ENCODE peak calls at places on chromosomes 4 and X, in five cellular contexts. G, X, T, M and Q are unnamed samples.

GRCh38 chrX:123153846-123154335 is 30.2 kb upstream of the GRIA3 start:
- DNase-seq in T (no peak), G (no peak), X (no peak), M (peak; percentile 21), Q (no peak)

GRCh38 chr4:102076622-102077021 is 268.7 kb downstream of the SLC39A8 start:
- DNase-seq in X (no peak), G (no peak), T (no peak), M (no peak), Q (no peak)

GRCh38 chrX:30659421-30659820 is 6.2 kb downstream of the GK start:
- DNase-seq in M (peak; percentile 64), G (peak; percentile 64), T (no peak), X (no peak), Q (no peak)

GRCh38 chrX:3651272-3651671 is 62.2 kb downstream of the PRKX start:
- DNase-seq in X (no peak), T (no peak), G (peak; percentile 39), M (peak; percentile 77), Q (no peak)

GRCh38 chr4:30716671-30717207 is 3.4 kb upstream of the PCDH7 start:
- DNase-seq in X (no peak), T (no peak), G (no peak), M (peak; percentile 39), Q (no peak)

GRCh38 chr4:137300776-137301175 is 231.5 kb downstream of the PCDH18 start:
- DNase-seq in T (no peak), M (peak; percentile 57), X (no peak), G (no peak), Q (no peak)

GRCh38 chr4:85783483-85783882 is 308.5 kb downstream of the ARHGAP24 start:
- DNase-seq in T (no peak), G (peak; percentile 53), M (peak; percentile 76), X (no peak), Q (no peak)

GRCh38 chr4:79645942-79646341 is 237.9 kb upstream of the GK2 start:
- DNase-seq in M (no peak), X (no peak), G (no peak), T (no peak), Q (no peak)

GRCh38 chr4:48778431-48779094 is 1.5 kb downstream of the FRYL start:
- DNase-seq in G (peak; percentile 16), M (peak; percentile 49), T (no peak), X (no peak), Q (no peak)

GRCh38 chrX:48958635-48959094 is 1.3 kb upstream of the OTUD5 start:
- DNase-seq in X (no peak), G (peak; percentile 50), T (no peak), M (peak; percentile 59), Q (no peak)

GRCh38 chr4:106315476-106315967 is 487 bp downstream of the TBCK start:
- DNase-seq in G (peak; percentile 19), T (no peak), X (peak; percentile 40), M (peak; percentile 24), Q (no peak)

GRCh38 chr4:3478446-3479357 is 15.6 kb downstream of the DOK7 start:
- DNase-seq in T (no peak), X (no peak), M (no peak), G (no peak), Q (no peak)

GRCh38 chr4:2172627-2173231 is 69.2 kb downstream of the HAUS3 start:
- DNase-seq in G (no peak), M (no peak), X (no peak), T (no peak), Q (no peak)

GRCh38 chr4:32472918-32473317 is 1752.7 kb downstream of the PCDH7 start:
- DNase-seq in X (no peak), M (no peak), T (no peak), G (no peak), Q (no peak)

GRCh38 chr4:186149872-186150271 is 41.5 kb upstream of the CYP4V2 start:
- DNase-seq in T (no peak), M (peak; percentile 12), X (peak; percentile 49), G (no peak), Q (no peak)

GRCh38 chrX:107000013-107000515 is at the start of gene MORC4:
- DNase-seq in X (peak; percentile 61), G (peak; percentile 40), M (peak; percentile 79), T (peak; percentile 42), Q (peak; percentile 72)

GRCh38 chr4:36761625-36762024 is 480.2 kb downstream of the DTHD1 start:
- DNase-seq in X (no peak), G (no peak), T (no peak), M (no peak), Q (no peak)

GRCh38 chr4:23163649-23164436 is 471.1 kb downstream of the GBA3 start:
- DNase-seq in G (no peak), T (no peak), M (peak; percentile 37), X (no peak), Q (no peak)

GRCh38 chr4:26325191-26325590 is 4.4 kb downstream of the RBPJ start:
- DNase-seq in M (peak; percentile 66), G (peak; percentile 11), X (no peak), T (no peak), Q (no peak)

GRCh38 chr4:113355550-113356371 is 306.3 kb downstream of the ANK2 start:
- DNase-seq in G (peak; percentile 94), M (peak; percentile 92), X (peak; percentile 68), T (peak; percentile 36), Q (peak; percentile 79)

GRCh38 chrX:104324461-104324860 is 69.7 kb upstream of the ESX1 start:
- DNase-seq in M (no peak), G (no peak), X (no peak), T (no peak), Q (no peak)

GRCh38 chrX:154436290-154436596 is 711 bp upstream of the GDI1 start:
- DNase-seq in T (no peak), M (no peak), X (no peak), G (no peak), Q (no peak)

GRCh38 chr4:151165205-151166000 is 66.0 kb downstream of the RPS3A start:
- DNase-seq in M (peak; percentile 48), X (no peak), T (no peak), G (no peak), Q (no peak)

GRCh38 chrX:67998540-67998939 is 434.8 kb downstream of the OPHN1 start:
- DNase-seq in X (no peak), G (no peak), T (no peak), M (no peak), Q (no peak)

GRCh38 chrX:101260435-101260834 is 30.7 kb downstream of the TAF7L start:
- DNase-seq in T (no peak), X (no peak), M (no peak), G (peak; percentile 29), Q (no peak)

GRCh38 chr4:26609398-26609797 is 25.5 kb downstream of the TBC1D19 start:
- DNase-seq in X (no peak), G (no peak), M (no peak), T (no peak), Q (peak; percentile 62)

GRCh38 chrX:104335765-104336164 is 81.0 kb upstream of the ESX1 start:
- DNase-seq in M (peak; percentile 85), T (no peak), X (no peak), G (peak; percentile 64), Q (no peak)

GRCh38 chr4:21467551-21467950 is 481.0 kb downstream of the KCNIP4 start:
- DNase-seq in G (no peak), X (no peak), T (no peak), M (no peak), Q (no peak)

GRCh38 chr4:152663203-152664066 is 16.4 kb downstream of the TMEM154 start:
- DNase-seq in M (peak; percentile 5), G (no peak), T (no peak), X (no peak), Q (no peak)

GRCh38 chr4:70722199-70722791 is 531 bp downstream of the RUFY3 start:
- DNase-seq in X (peak; percentile 53), T (no peak), M (peak; percentile 79), G (peak; percentile 66), Q (no peak)

GRCh38 chrX:31909850-31910547 is 838.2 kb upstream of the FTHL17 start:
- DNase-seq in M (no peak), G (no peak), X (no peak), T (no peak), Q (no peak)

GRCh38 chrX:10370976-10371375 is 214.2 kb downstream of the CLCN4 start:
- DNase-seq in M (no peak), X (no peak), T (no peak), G (no peak), Q (no peak)

GRCh38 chr4:84957509-84958420 is 8.7 kb downstream of the WDFY3 start:
- DNase-seq in G (no peak), M (no peak), T (no peak), X (no peak), Q (no peak)

GRCh38 chr4:15691346-15692140 is 9.9 kb downstream of the FAM200B start:
- DNase-seq in T (no peak), M (peak; percentile 61), G (peak; percentile 65), X (no peak), Q (no peak)

GRCh38 chr4:115851918-115852766 is 738.7 kb upstream of the NDST4 start:
- DNase-seq in M (peak; percentile 58), T (no peak), G (no peak), X (no peak), Q (no peak)

GRCh38 chrX:38881066-38881465 is 79.8 kb downstream of the MID1IP1 start:
- DNase-seq in T (no peak), X (no peak), M (no peak), G (no peak), Q (no peak)

GRCh38 chrX:150581093-150581775 is 12.8 kb downstream of the MTM1 start:
- DNase-seq in M (peak; percentile 68), G (peak; percentile 55), T (no peak), X (no peak), Q (no peak)